ENCODE peak calls at places on chromosomes 16 and 17, in six cellular contexts. K is H1, N is HepG2, S is GM12878, B is GM12892, T is K562. W is an unnamed sample.

GRCh38 chr17:21676281-21677111 is 15.8 kb upstream of the KCNJ18 start:
- DNase-seq in K (no peak), N (no peak), S (no peak), B (no peak), T (no peak), W (no peak)

GRCh38 chr17:66493283-66494019 is 191.0 kb downstream of the PRKCA start:
- DNase-seq in K (no peak), N (no peak), S (no peak), B (no peak), T (no peak), W (no peak)

GRCh38 chr17:34673516-34673915 is 94.1 kb downstream of the TMEM132E start:
- DNase-seq in K (no peak), N (no peak), S (no peak), B (no peak), T (no peak), W (no peak)

GRCh38 chr17:41836550-41837196 is 641 bp upstream of the NT5C3B start:
- DNase-seq in K (no peak), N (no peak), S (no peak), B (no peak), T (no peak), W (no peak)

GRCh38 chr16:65070831-65071230 is 51.0 kb downstream of the CDH11 start:
- DNase-seq in K (peak), N (peak), S (no peak), B (no peak), T (no peak), W (no peak)

GRCh38 chr17:57811633-57812280 is 38.1 kb downstream of the MRPS23 start:
- DNase-seq in K (no peak), N (no peak), S (no peak), B (no peak), T (peak), W (no peak)

GRCh38 chr16:89924925-89925307 is 1.8 kb downstream of the TUBB3 start:
- DNase-seq in K (no peak), N (no peak), S (no peak), B (no peak), T (no peak), W (no peak)

GRCh38 chr16:56247808-56248207 is 56.5 kb downstream of the GNAO1 start:
- DNase-seq in K (no peak), N (no peak), S (no peak), B (no peak), T (no peak), W (no peak)

GRCh38 chr16:47694543-47694942 is 233.4 kb downstream of the PHKB start:
- DNase-seq in K (peak), N (peak), S (no peak), B (no peak), T (no peak), W (no peak)

GRCh38 chr17:77439382-77440013 is 298.7 kb downstream of the SEC14L1 start:
- DNase-seq in K (no peak), N (no peak), S (no peak), B (no peak), T (no peak), W (no peak)

GRCh38 chr17:38877130-38877851 is 7.4 kb downstream of the LASP1 start:
- DNase-seq in K (no peak), N (no peak), S (no peak), B (no peak), T (no peak), W (no peak)

GRCh38 chr16:27230562-27230991 is 27.3 kb downstream of the KDM8 start:
- DNase-seq in K (no peak), N (no peak), S (no peak), B (no peak), T (no peak), W (no peak)

GRCh38 chr16:80300456-80300855 is 240.3 kb upstream of the DYNLRB2 start:
- DNase-seq in K (no peak), N (no peak), S (no peak), B (no peak), T (no peak), W (no peak)

GRCh38 chr17:57565119-57565635 is 179.9 kb downstream of the CCDC182 start:
- DNase-seq in K (no peak), N (no peak), S (no peak), B (no peak), T (no peak), W (no peak)

GRCh38 chr17:8288336-8289102 is at the start of gene RANGRF:
- DNase-seq in K (peak), N (peak), S (peak), B (peak), T (peak), W (peak)

GRCh38 chr17:64200080-64201042 is 62.7 kb downstream of the TEX2 start:
- DNase-seq in K (no peak), N (no peak), S (peak), B (no peak), T (no peak), W (no peak)

GRCh38 chr17:68851875-68852274 is 103.3 kb downstream of the ABCA8 start:
- DNase-seq in K (no peak), N (no peak), S (no peak), B (no peak), T (no peak), W (no peak)

GRCh38 chr17:75845058-75845711 is 981 bp upstream of the UNC13D start:
- DNase-seq in K (peak), N (peak), S (peak), B (peak), T (peak), W (peak)

DNA sequence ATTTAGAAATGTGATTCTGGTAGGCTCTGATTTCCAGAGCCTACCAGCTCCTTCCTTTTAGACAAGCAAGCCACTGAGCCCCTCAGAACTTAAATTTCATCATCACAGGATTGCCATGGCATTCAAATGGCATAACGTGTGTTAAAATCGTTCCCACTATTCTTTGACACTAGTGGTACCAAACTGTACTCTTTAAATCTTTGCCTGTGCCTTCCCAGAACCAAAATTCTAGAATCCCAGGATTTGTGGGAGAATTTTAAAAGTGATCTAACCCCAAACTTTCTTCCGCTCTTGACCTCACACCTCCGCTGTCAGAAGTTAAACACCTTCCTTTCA is 287 bp upstream of the INTS2 start:
- DNase-seq in K (no peak), N (no peak), S (no peak), B (no peak), T (no peak), W (no peak)
- TF ChIP-seq POLR2AphosphoS5 in K (no peak), N (no peak), S (no peak), B (no peak), T (no peak), W (no peak)

DNA sequence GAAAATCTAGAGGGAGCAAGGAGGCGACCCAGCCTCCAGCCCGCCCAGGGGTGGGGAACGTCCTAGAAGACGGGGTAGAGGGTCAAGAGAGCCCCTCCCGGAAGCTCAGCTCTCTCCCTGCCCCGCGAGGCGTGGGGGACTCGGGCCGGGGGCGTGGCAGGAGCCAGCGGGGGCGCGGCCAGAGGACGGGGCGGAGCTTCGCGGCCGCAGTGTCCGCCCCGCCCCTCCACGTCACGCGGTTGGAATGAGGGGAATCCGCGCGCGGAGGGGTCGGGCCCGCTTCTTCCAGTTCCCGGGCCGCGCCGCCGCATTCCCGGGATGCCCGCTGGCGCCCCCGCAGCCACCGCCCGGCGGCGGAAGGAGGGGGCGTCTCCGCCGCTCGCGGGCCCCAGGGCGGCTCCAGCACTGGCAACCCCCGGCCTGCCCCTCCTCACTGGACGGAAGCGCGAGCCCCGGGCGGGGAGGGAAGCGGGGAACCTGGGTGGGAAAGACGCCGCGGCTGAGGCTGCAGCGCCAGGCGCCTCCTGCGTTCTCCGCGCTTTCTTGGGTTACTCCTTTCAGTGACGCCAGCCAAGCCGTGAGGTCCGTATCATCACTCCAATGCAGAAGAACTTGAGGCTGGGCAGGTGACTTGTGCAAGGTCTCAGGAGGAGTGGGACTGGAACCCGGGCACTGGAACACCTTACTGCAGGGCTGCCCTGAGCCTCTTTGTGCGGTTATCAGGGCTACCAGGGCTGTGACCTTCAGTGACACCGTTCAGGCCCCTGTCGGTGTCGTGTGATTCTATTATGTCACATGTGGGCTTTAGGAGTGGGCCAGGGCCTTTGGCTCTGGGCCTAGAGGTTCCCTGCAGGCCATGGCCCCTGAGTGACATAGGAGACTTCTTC is 4.3 kb downstream of the MYO1C start:
- DNase-seq in K (no peak), N (peak), S (no peak), B (peak), T (peak), W (peak)
- TF ChIP-seq POLR2A in K (peak), N (peak), S (no peak), B (no peak), T (no peak), W (no peak)

GRCh38 chr16:558298-559020 is 1.7 kb upstream of the PRR35 start:
- DNase-seq in K (no peak), N (peak), S (no peak), B (no peak), T (no peak), W (no peak)
- TF ChIP-seq TAF1 in K (no peak), N (no peak), S (no peak), B (no peak), T (no peak), W (no peak)

DNA sequence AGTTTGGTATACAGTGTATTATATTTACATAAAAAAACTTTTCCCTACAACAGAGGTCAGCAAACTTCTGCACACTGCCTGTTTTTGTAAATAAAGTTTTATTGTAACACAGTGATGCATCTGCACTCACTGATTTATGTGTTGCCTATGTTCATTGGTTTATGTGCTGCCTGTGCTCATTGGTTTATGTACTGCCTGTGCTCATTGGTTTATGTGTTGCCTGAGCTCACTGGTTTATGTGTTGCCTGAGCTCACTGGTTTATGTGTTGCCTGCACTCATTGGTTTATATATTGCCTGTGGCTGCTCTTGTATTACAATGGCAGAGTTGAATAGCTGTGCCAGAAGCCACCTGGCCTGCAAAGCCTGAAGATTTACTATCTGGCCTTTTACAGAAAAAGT is 81.6 kb downstream of the MYH11 start:
- DNase-seq in K (no peak), N (no peak), S (peak), B (no peak), T (peak), W (no peak)
- TF ChIP-seq POLR2AphosphoS5 in K (no peak), N (no peak), S (no peak), B (no peak), T (no peak), W (no peak)

DNA sequence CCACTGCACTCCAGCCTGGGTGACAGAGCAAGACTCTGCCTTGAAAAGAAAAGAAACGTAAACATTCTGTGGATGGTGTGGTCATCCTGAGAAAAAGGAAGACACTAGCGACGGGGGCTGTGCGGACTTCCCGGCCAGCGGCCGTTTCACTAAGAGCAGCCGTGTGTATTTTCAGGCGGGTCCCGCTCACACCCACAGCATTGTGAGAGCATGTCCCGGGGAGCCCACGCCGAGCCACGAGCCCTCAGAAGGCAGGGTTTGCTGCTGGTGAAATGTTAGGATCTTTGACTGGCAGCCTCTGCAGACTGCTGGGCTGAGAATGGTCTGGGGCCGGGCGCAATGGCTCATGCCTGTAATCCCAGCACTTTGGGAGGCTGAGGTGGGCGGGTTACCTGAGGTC is 40.3 kb downstream of the LMF1 start:
- DNase-seq in K (no peak), N (no peak), S (no peak), B (no peak), T (no peak), W (no peak)
- TF ChIP-seq POLR2A in K (no peak), N (no peak), S (no peak), B (no peak), T (no peak), W (no peak)

DNA sequence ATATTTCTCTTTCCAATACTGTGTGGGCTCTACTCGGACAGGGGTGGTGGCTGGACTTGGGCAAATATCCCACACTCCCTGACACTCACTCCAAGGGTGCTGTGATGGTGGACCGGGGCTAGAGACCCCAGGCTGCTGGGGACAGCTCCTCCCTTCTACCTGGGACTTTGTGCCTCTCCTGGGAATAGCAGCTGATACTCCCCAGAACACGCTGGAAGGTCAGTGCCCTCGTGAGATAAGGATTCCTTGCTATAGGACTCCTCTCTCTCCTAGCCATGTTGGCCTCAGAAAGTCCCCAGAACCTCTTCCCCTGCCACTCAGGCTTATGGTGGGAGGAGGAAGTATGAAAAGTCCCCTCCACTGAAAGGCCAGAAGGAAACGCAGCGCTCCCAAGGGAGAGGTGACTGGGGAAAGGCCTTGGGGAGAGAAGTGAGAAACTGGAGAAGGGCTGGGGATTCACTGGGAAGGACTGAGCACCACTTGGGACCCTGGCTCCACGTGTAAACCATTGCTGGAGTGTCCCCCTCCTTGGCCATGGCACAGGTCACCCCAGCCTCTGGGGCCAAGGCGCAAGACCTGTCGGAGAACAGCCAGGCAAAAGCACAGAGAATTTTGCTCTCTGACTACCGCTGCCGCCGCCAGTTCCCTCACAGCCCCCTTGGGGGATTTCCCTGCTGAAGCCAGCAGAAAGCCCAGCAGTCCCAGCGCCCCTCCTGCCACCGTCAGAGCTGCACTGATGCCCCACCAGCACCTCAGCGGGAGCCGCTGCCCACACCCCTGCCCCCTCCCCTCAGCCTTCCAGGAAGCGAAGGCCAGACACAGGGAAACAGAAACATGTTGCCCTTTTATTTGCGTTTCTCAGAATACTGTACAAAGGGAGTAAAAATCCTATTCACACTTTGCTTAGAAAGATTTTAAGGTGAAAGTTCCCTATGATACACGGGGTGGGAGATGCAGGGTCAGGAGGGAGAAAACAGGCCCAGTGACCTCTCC is 2.1 kb upstream of the GSDMB start:
- DNase-seq in K (no peak), N (no peak), S (no peak), B (peak), T (no peak), W (no peak)
- TF ChIP-seq TAF1 in K (no peak), N (no peak), S (no peak), B (no peak), T (no peak), W (no peak)

GRCh38 chr16:30090607-30091332 is 954 bp downstream of the TBX6 start:
- DNase-seq in K (no peak), N (no peak), S (no peak), B (no peak), T (no peak), W (no peak)

GRCh38 chr16:30094541-30095165 is 1.4 kb downstream of the YPEL3 start:
- DNase-seq in K (no peak), N (no peak), S (no peak), B (no peak), T (no peak), W (no peak)

GRCh38 chr16:30088832-30089624 is 2.7 kb downstream of the TBX6 start:
- DNase-seq in K (no peak), N (no peak), S (no peak), B (no peak), T (no peak), W (no peak)

GRCh38 chr16:30092373-30093010 is 768 bp upstream of the TBX6 start:
- DNase-seq in K (no peak), N (peak), S (peak), B (peak), T (peak), W (peak)

DNA sequence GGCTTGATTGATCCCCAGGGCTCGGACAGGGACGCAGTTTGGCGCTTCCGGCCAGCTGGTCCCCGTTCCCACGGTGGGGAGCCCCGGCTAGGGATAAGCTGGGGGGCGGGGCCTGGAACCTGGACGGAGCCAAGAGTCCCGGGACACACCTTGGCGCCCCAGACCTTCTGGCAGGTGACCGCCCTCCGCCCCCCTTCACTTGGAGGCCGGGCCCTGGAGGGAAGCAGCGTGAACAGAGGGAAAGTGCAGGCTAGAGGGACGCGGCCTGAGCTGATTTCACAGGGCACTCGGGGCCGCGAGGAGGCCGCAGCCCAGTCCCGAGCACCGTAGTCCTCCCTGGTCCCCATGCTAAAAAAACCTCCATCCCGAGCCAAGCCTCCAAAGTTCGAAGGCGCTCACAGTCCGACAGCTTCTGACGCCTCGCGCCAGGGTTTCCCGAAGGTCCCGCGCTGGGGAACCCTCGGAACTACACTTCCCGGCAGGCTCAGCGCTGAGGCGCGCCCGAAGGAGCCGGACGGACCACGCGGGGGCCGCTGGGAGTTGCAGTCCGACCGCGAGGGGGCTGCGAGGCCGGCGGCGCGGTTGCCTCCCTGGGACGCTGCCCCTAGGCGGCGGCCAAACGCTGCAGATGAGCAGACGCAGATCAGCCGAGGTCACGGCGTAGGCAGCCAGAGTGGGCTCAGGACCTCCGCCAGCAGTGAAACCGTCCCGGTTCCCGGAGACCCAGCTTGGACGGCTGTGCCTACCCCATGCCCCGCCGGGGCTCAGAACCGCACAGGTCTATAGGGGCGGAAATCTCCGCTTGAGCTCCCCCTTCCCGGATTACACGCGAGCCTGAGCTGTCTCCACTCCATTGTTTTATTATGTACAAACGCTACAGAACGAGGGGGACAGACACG is at the start of gene TBX6:
- DNase-seq in K (peak), N (peak), S (peak), B (peak), T (peak), W (peak)
- TF ChIP-seq POLR2AphosphoS5 in K (peak), N (peak), S (peak), B (peak), T (peak), W (no peak)

GRCh38 chr16:69132424-69133252 is at the start of the genes CHTF8 and UTP4:
- DNase-seq in K (no peak), N (peak), S (no peak), B (peak), T (peak), W (peak)
- TF ChIP-seq POLR2A in K (peak), N (no peak), S (peak), B (peak), T (peak), W (peak)